ENCODE peak calls at places on chromosomes 2 and 18, in six cellular contexts. P is activated CD4-positive, alpha-beta T cell treated with anti-CD3 and anti-CD28 coated beads for 24 hours; W is stimulated activated CD4-positive, alpha-beta T cell treated with anti-CD3 and anti-CD28 coated beads, Interleukin-12 subunit alpha, Interleukin-12 subunit beta, amount 100 ng/mL, for 4 hours; J is astrocyte; S is iris pigment epithelial cell; O is neural progenitor cell. K is an unnamed sample.

GRCh38 chr18:57048859-57049258 is 98.0 kb upstream of the BOD1L2 start:
- DNase-seq in S (no peak), W (no peak), O (no peak), J (no peak), P (no peak), K (no peak)

GRCh38 chr2:42964444-42965081 is 172.2 kb upstream of the HAAO start:
- DNase-seq in J (peak), O (no peak), P (no peak), W (no peak), S (peak), K (no peak)

GRCh38 chr2:11573418-11574175 is 39.8 kb downstream of the GREB1 start:
- DNase-seq in S (peak), O (no peak), W (no peak), P (no peak), J (peak), K (no peak)

GRCh38 chr2:28193552-28194383 is 198.9 kb upstream of the FOSL2 start:
- DNase-seq in J (peak), O (no peak), W (no peak), P (no peak), S (peak), K (no peak)

GRCh38 chr2:157628282-157628531 is 457 bp downstream of the ACVR1C start:
- DNase-seq in S (no peak), P (no peak), J (no peak), W (no peak), O (no peak), K (no peak)

GRCh38 chr2:46540496-46541342 is 61.4 kb downstream of the TMEM247 start:
- DNase-seq in O (no peak), P (no peak), J (peak), W (no peak), S (peak), K (no peak)

GRCh38 chr2:37670378-37671012 is 947 bp downstream of the CDC42EP3 start:
- DNase-seq in J (no peak), W (no peak), S (peak), P (no peak), O (peak), K (no peak)

GRCh38 chr18:39871976-39872375 is 2083.1 kb upstream of the PIK3C3 start:
- DNase-seq in O (no peak), S (peak), J (no peak), P (no peak), W (no peak), K (no peak)

GRCh38 chr2:139394801-139395200 is 614.6 kb upstream of the NXPH2 start:
- DNase-seq in S (no peak), J (no peak), W (no peak), O (no peak), P (no peak), K (no peak)

GRCh38 chr2:223870840-223871618 is 33.6 kb upstream of the AP1S3 start:
- DNase-seq in S (no peak), W (no peak), J (no peak), P (no peak), O (no peak), K (no peak)

GRCh38 chr2:120223034-120223912 is at the start of gene TMEM185B:
- DNase-seq in J (peak), O (peak), W (peak), P (peak), S (peak), K (no peak)

GRCh38 chr2:10016001-10016801 is 27.1 kb upstream of the KLF11 start:
- DNase-seq in O (no peak), S (no peak), W (no peak), P (no peak), J (no peak), K (no peak)

GRCh38 chr2:145184741-145185671 is 665.1 kb upstream of the ZEB2 start:
- DNase-seq in W (no peak), O (peak), P (no peak), J (peak), S (peak), K (no peak)

GRCh38 chr2:233156001-233156400 is 95.5 kb upstream of the ATG16L1 start:
- DNase-seq in O (no peak), J (no peak), S (no peak), P (no peak), W (no peak), K (no peak)

K was measured in H1.